ENCODE peak calls at places on chromosome 22, in seven cellular contexts. V is keratinocyte, M is fibroblast of lung, A is neural crest cell, F is SK-N-SH, G is WTC11, E is uterus. O is an unnamed sample.
A peak's percentile ranks its signal among the peaks of the same experiment; 100 is the strongest.

GRCh38 chr22:22111267-22111751 is 128.7 kb upstream of the TOP3B start:
- DNase-seq in V (peak; percentile 84), A (no peak), E (no peak), M (peak; percentile 42), F (no peak), G (no peak), O (peak; percentile 95)

GRCh38 chr22:28034760-28035401 is 115.8 kb upstream of the PITPNB start:
- DNase-seq in E (peak; percentile 71), G (no peak), M (peak; percentile 54), V (no peak), F (peak; percentile 64), A (no peak), O (peak; percentile 59)

GRCh38 chr22:27329471-27329870 is 472.1 kb downstream of the MN1 start:
- DNase-seq in A (no peak), G (no peak), V (no peak), E (no peak), M (no peak), F (no peak), O (no peak)

GRCh38 chr22:40043086-40043485 is 48.3 kb downstream of the FAM83F start:
- DNase-seq in G (no peak), M (peak; percentile 37), A (no peak), V (no peak), F (no peak), E (peak; percentile 54), O (no peak)

GRCh38 chr22:47169801-47170140 is 407.3 kb downstream of the TBC1D22A start:
- DNase-seq in M (no peak), F (no peak), E (peak; percentile 4), G (no peak), V (no peak), A (no peak), O (no peak)

GRCh38 chr22:38016182-38017078 is 32.1 kb upstream of the SOX10 start:
- DNase-seq in V (no peak), M (peak; percentile 63), G (no peak), A (peak; percentile 52), F (no peak), E (no peak), O (peak; percentile 58)

GRCh38 chr22:50733521-50734342 is 4.3 kb upstream of the ACR start:
- DNase-seq in F (peak; percentile 84), G (peak; percentile 9), E (peak; percentile 15), V (no peak), A (no peak), M (peak; percentile 57), O (peak; percentile 59)

GRCh38 chr22:25827415-25827814 is 85.4 kb downstream of the MYO18B start:
- DNase-seq in G (no peak), A (no peak), V (no peak), E (no peak), M (no peak), F (no peak), O (no peak)

GRCh38 chr22:36215976-36216375 is 14.4 kb upstream of the APOL4 start:
- DNase-seq in V (no peak), M (no peak), E (no peak), A (no peak), F (no peak), G (no peak), O (no peak)

GRCh38 chr22:46023558-46023981 is 46.6 kb upstream of the WNT7B start:
- DNase-seq in G (peak; percentile 7), F (no peak), E (peak; percentile 84), V (no peak), A (no peak), M (peak; percentile 55), O (peak; percentile 92)

GRCh38 chr22:37775785-37776638 is 31.7 kb upstream of the GCAT start:
- DNase-seq in V (peak; percentile 74), E (no peak), F (no peak), A (no peak), M (peak; percentile 84), G (no peak), O (peak; percentile 99)

GRCh38 chr22:39309364-39309861 is 10.0 kb downstream of the RPL3 start:
- DNase-seq in F (no peak), E (no peak), G (peak; percentile 70), M (peak; percentile 16), A (no peak), V (no peak), O (no peak)

GRCh38 chr22:49021097-49021925 is 806.4 kb downstream of the BRD1 start:
- DNase-seq in F (peak; percentile 13), G (no peak), V (no peak), E (no peak), M (no peak), A (no peak), O (no peak)

GRCh38 chr22:48138855-48139254 is 1376.4 kb downstream of the TBC1D22A start:
- DNase-seq in G (no peak), E (no peak), A (no peak), V (no peak), M (no peak), F (no peak), O (no peak)

GRCh38 chr22:48434868-48435250 is 1392.8 kb downstream of the BRD1 start:
- DNase-seq in F (no peak), A (no peak), E (no peak), G (no peak), V (no peak), M (no peak), O (no peak)

GRCh38 chr22:41288245-41288946 is 2.4 kb upstream of the RANGAP1 start:
- DNase-seq in E (no peak), A (no peak), V (peak; percentile 90), F (no peak), G (no peak), M (peak; percentile 57), O (peak; percentile 88)

GRCh38 chr22:25083414-25084166 is 116.1 kb upstream of the CRYBB3 start:
- DNase-seq in A (no peak), M (no peak), G (no peak), F (peak; percentile 30), V (no peak), E (no peak), O (no peak)

GRCh38 chr22:33539902-33540751 is 380.1 kb downstream of the LARGE1 start:
- DNase-seq in V (no peak), G (no peak), A (no peak), F (no peak), E (peak; percentile 60), M (peak; percentile 12), O (peak; percentile 5)

GRCh38 chr22:19039448-19039780 is 82.8 kb downstream of the DGCR2 start:
- DNase-seq in E (no peak), V (no peak), M (no peak), G (no peak), F (no peak), A (no peak), O (no peak)

GRCh38 chr22:48376428-48376827 is 1451.2 kb downstream of the BRD1 start:
- DNase-seq in F (no peak), V (no peak), G (no peak), E (no peak), A (no peak), M (no peak), O (no peak)

GRCh38 chr22:41070665-41071331 is 21.6 kb upstream of the EP300 start:
- DNase-seq in M (no peak), E (no peak), V (no peak), F (no peak), G (no peak), A (no peak), O (no peak)

GRCh38 chr22:31866918-31867317 is 77.4 kb upstream of the YWHAH start:
- DNase-seq in V (no peak), F (no peak), A (no peak), G (no peak), E (no peak), M (no peak), O (no peak)

GRCh38 chr22:45421349-45422057 is 8.0 kb downstream of the RIBC2 start:
- DNase-seq in F (no peak), V (no peak), G (no peak), M (no peak), A (no peak), E (no peak), O (no peak)

GRCh38 chr22:41548830-41549211 is 4.6 kb upstream of the POLR3H start:
- DNase-seq in F (no peak), G (no peak), E (no peak), A (no peak), M (no peak), V (no peak), O (no peak)

GRCh38 chr22:28345304-28345703 is 334.3 kb downstream of the TTC28 start:
- DNase-seq in M (peak; percentile 28), A (no peak), G (no peak), V (no peak), F (no peak), E (peak; percentile 27), O (no peak)

GRCh38 chr22:46846154-46846831 is 83.8 kb downstream of the TBC1D22A start:
- DNase-seq in A (no peak), F (no peak), G (no peak), M (no peak), V (peak; percentile 45), E (no peak), O (peak; percentile 19)

GRCh38 chr22:23750744-23751440 is at the start of gene ZNF70:
- DNase-seq in G (peak; percentile 91), A (peak; percentile 74), V (peak; percentile 28), E (peak; percentile 84), M (peak; percentile 76), F (peak; percentile 97), O (peak; percentile 74)
- TF ChIP-seq CTCF in G (no peak), A (peak; percentile 37), V (no peak), E (no peak), M (no peak), F (peak; percentile 38), O (peak; percentile 9)

GRCh38 chr22:17143101-17143500 is 16.0 kb downstream of the HDHD5 start:
- DNase-seq in V (no peak), A (no peak), M (no peak), F (no peak), E (no peak), G (no peak), O (no peak)
- TF ChIP-seq CTCF in V (no peak), A (no peak), M (no peak), F (no peak), E (no peak), G (no peak), O (no peak)

GRCh38 chr22:29609139-29609538 is 5.7 kb downstream of the NF2 start:
- DNase-seq in V (no peak), G (no peak), A (no peak), F (no peak), E (no peak), M (no peak), O (no peak)
- TF ChIP-seq CTCF in V (peak; percentile 45), G (peak; percentile 27), A (peak; percentile 36), F (no peak), E (no peak), M (no peak), O (peak; percentile 30)

DNA sequence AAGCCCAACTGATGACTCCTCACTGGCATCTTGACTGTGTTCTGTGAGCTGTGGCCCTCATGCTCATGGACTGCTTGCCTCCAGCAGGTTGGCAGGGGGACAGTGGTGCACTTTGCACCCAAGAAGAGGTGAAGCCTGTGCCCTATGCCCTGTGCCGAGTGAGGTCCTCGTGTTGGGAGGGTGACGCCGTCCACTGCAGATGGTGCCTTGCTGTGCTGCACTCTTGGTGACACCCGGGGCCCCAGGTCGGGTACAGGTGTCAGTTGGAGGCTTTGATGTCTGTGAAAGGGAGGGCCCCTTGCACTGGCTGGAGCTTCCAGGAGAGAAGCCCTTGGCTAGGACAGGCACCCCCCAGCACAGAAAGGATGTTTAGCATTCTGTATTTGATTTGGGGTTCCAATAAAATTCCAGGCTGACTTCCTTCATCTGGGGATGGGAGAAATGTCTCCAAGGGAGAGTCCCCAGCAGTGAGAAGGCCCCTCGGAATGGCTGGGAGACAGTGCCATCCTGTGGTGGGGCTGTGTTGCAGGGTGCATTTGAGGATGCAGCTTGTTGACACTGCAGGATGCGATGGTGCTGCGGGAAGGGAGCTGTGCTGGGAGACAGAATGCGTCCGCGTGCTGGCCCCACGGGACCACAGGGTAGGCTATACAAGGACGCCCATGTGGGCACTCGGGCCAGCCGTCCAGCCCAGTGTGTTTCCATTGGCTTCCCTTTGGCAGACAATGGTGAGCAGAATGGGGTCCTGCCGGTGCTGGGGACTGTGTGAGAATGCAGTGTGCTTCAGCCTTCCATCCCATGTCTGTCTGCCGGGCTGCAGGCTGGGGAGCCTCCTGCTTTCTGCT is 2.5 kb upstream of the ZDHHC8 start:
- DNase-seq in E (no peak), G (peak; percentile 65), V (no peak), F (no peak), M (peak; percentile 26), A (peak; percentile 41), O (peak; percentile 23)
- TF ChIP-seq CTCF in E (no peak), G (no peak), V (peak; percentile 64), F (peak; percentile 32), M (peak; percentile 20), A (peak; percentile 51), O (peak; percentile 45)